ENCODE peak calls at places on chromosomes 16 and 17, in ten cellular contexts. Z is type B pancreatic cell, G is fibroblast of mammary gland, R is lung, M is neural progenitor cell, D is nephron progenitor cell, O is dorsolateral prefrontal cortex, W is WTC11, E is psoas muscle, J is epithelial cell of esophagus. F is an unnamed sample.

GRCh38 chr16:75181630-75182029 is 25.3 kb downstream of the CTRB2 start:
- DNase-seq in Z (no peak), G (no peak), R (no peak), M (no peak), D (no peak), O (no peak), W (no peak), E (no peak), J (no peak), F (no peak)

GRCh38 chr16:11105038-11105903 is 150.7 kb downstream of the SOCS1 start:
- DNase-seq in Z (no peak), G (peak; percentile 94), R (peak; percentile 52), M (no peak), D (no peak), O (no peak), W (no peak), E (no peak), J (peak; percentile 86), F (peak; percentile 94)

GRCh38 chr16:35523991-35524390 is 2064.6 kb downstream of the TP53TG3F start:
- DNase-seq in Z (no peak), G (no peak), R (no peak), M (no peak), D (no peak), O (no peak), W (no peak), E (no peak), J (no peak), F (no peak)

GRCh38 chr16:4032768-4033167 is 83.5 kb downstream of the ADCY9 start:
- DNase-seq in Z (no peak), G (no peak), R (peak; percentile 46), M (no peak), D (no peak), O (no peak), W (no peak), E (peak; percentile 44), J (peak; percentile 67), F (no peak)

GRCh38 chr17:19546289-19547065 is 12.8 kb downstream of the SLC47A1 start:
- DNase-seq in Z (no peak), G (no peak), R (peak; percentile 37), M (peak; percentile 20), D (no peak), O (no peak), W (peak; percentile 23), E (peak; percentile 43), J (no peak), F (no peak)

GRCh38 chr16:23124315-23124714 is 24.9 kb downstream of the USP31 start:
- DNase-seq in Z (no peak), G (peak; percentile 93), R (no peak), M (no peak), D (no peak), O (no peak), W (no peak), E (peak; percentile 24), J (peak; percentile 90), F (peak; percentile 68)

GRCh38 chr17:75564195-75564594 is 23.4 kb upstream of the MYO15B start:
- DNase-seq in Z (no peak), G (no peak), R (no peak), M (no peak), D (no peak), O (no peak), W (no peak), E (no peak), J (no peak), F (no peak)

GRCh38 chr17:58703137-58703846 is 10.9 kb downstream of the RAD51C start:
- DNase-seq in Z (no peak), G (peak; percentile 36), R (no peak), M (no peak), D (no peak), O (no peak), W (no peak), E (no peak), J (peak; percentile 34), F (peak; percentile 42)

GRCh38 chr16:75919664-75920063 is 193.4 kb upstream of the CPHXL start:
- DNase-seq in Z (no peak), G (peak; percentile 44), R (no peak), M (no peak), D (no peak), O (peak; percentile 21), W (no peak), E (no peak), J (peak; percentile 8), F (no peak)

GRCh38 chr17:69947027-69947759 is 127.8 kb upstream of the KCNJ16 start:
- DNase-seq in Z (no peak), G (no peak), R (no peak), M (no peak), D (no peak), O (no peak), W (no peak), E (no peak), J (no peak), F (no peak)

GRCh38 chr16:46748775-46749705 is 896 bp upstream of the MYLK3 start:
- DNase-seq in Z (no peak), G (no peak), R (no peak), M (no peak), D (no peak), O (no peak), W (no peak), E (peak; percentile 75), J (no peak), F (no peak)

GRCh38 chr17:74037320-74037719 is 166.2 kb upstream of the RPL38 start:
- DNase-seq in Z (no peak), G (peak; percentile 15), R (no peak), M (peak; percentile 36), D (peak; percentile 28), O (no peak), W (no peak), E (no peak), J (peak; percentile 4), F (no peak)

GRCh38 chr17:36501351-36501750 is 14.9 kb downstream of the ZNHIT3 start:
- DNase-seq in Z (no peak), G (no peak), R (no peak), M (no peak), D (no peak), O (no peak), W (no peak), E (no peak), J (no peak), F (no peak)

GRCh38 chr17:69677130-69677529 is 262.6 kb downstream of the MAP2K6 start:
- DNase-seq in Z (no peak), G (peak; percentile 12), R (no peak), M (no peak), D (no peak), O (no peak), W (no peak), E (no peak), J (no peak), F (no peak)

GRCh38 chr17:79626156-79626890 is 15.5 kb upstream of the RBFOX3 start:
- DNase-seq in Z (peak; percentile 62), G (no peak), R (no peak), M (no peak), D (no peak), O (peak; percentile 2), W (peak; percentile 11), E (no peak), J (no peak), F (no peak)

GRCh38 chr17:10198509-10199249 is at the start of gene GAS7:
- DNase-seq in Z (peak; percentile 82), G (no peak), R (no peak), M (peak; percentile 91), D (peak; percentile 89), O (no peak), W (peak; percentile 81), E (peak; percentile 81), J (no peak), F (no peak)

GRCh38 chr16:22278841-22279240 is 18.4 kb upstream of the POLR3E start:
- DNase-seq in Z (no peak), G (no peak), R (no peak), M (peak; percentile 17), D (no peak), O (no peak), W (peak; percentile 47), E (no peak), J (no peak), F (no peak)

GRCh38 chr17:8904686-8905085 is 37.2 kb upstream of the PIK3R6 start:
- DNase-seq in Z (no peak), G (no peak), R (no peak), M (no peak), D (no peak), O (no peak), W (no peak), E (no peak), J (no peak), F (no peak)

GRCh38 chr16:12320298-12320706 is 343.8 kb downstream of the SNX29 start:
- DNase-seq in Z (no peak), G (peak; percentile 76), R (no peak), M (no peak), D (no peak), O (no peak), W (no peak), E (no peak), J (no peak), F (peak; percentile 65)

GRCh38 chr16:87278191-87279093 is 38.8 kb downstream of the C16orf95 start:
- DNase-seq in Z (peak; percentile 88), G (peak; percentile 74), R (peak; percentile 64), M (peak; percentile 89), D (peak; percentile 87), O (peak; percentile 91), W (peak; percentile 90), E (peak; percentile 70), J (peak; percentile 77), F (peak; percentile 68)
- TF ChIP-seq CTCF in Z (peak; percentile 97), G (peak; percentile 84), R (peak; percentile 65), M (peak; percentile 96), D (peak; percentile 95), O (peak; percentile 84), W (peak; percentile 77), E (peak; percentile 79), J (peak; percentile 87), F (peak; percentile 95)

GRCh38 chr17:61002316-61002736 is 324.7 kb downstream of the BCAS3 start:
- DNase-seq in Z (no peak), G (peak; percentile 65), R (no peak), M (peak; percentile 51), D (no peak), O (no peak), W (no peak), E (no peak), J (peak; percentile 50), F (peak; percentile 22)

GRCh38 chr17:61005358-61005757 is 327.7 kb downstream of the BCAS3 start:
- DNase-seq in Z (no peak), G (no peak), R (no peak), M (no peak), D (no peak), O (no peak), W (no peak), E (no peak), J (no peak), F (no peak)

GRCh38 chr17:61000911-61001310 is 323.3 kb downstream of the BCAS3 start:
- DNase-seq in Z (no peak), G (peak; percentile 89), R (no peak), M (peak; percentile 45), D (no peak), O (no peak), W (no peak), E (no peak), J (peak; percentile 2), F (peak; percentile 63)
- TF ChIP-seq CTCF in Z (peak; percentile 63), G (peak; percentile 71), R (no peak), M (peak; percentile 47), D (no peak), O (no peak), W (no peak), E (no peak), J (no peak), F (peak; percentile 79)

GRCh38 chr16:24497405-24497804 is 42.0 kb upstream of the RBBP6 start:
- DNase-seq in Z (no peak), G (no peak), R (no peak), M (no peak), D (no peak), O (no peak), W (no peak), E (no peak), J (peak; percentile 64), F (peak; percentile 44)
- TF ChIP-seq CTCF in Z (no peak), G (no peak), R (no peak), M (no peak), D (no peak), O (no peak), W (no peak), E (no peak), J (no peak), F (no peak)

GRCh38 chr17:21061971-21062526 is 19.2 kb upstream of the USP22 start:
- DNase-seq in Z (no peak), G (no peak), R (no peak), M (no peak), D (no peak), O (no peak), W (no peak), E (no peak), J (no peak), F (no peak)
- TF ChIP-seq CTCF in Z (no peak), G (no peak), R (no peak), M (no peak), D (no peak), O (no peak), W (no peak), E (no peak), J (no peak), F (no peak)

F was measured in HFFc6.